ENCODE peak calls at places on chromosomes 5 and 9, in ten cellular contexts. One of them, this sample, is unnamed.
A peak's percentile ranks its signal among the peaks of the same experiment; 100 is the strongest.

GRCh38 chr5:133552925-133553525 is 59.3 kb downstream of the FSTL4 start:
- DNase-seq in NCI-H1417: peak; percentile 11
- DNase-seq in activated CD4-positive, alpha-beta T cell treated with anti-CD3 and anti-CD28 coated beads, Interleukin-2, amount 50 U/mL, for 1 hour: peak; percentile 41
- DNase-seq in dorsolateral prefrontal cortex: peak; percentile 50
- DNase-seq in left ventricle myocardium inferior: no peak
- DNase-seq in mesendoderm: peak; percentile 80
- DNase-seq in D341Med: peak; percentile 76
- DNase-seq in HFF-Myc: no peak
- DNase-seq in ovary: no peak
- DNase-seq in AG04450: no peak
- DNase-seq in this sample: peak; percentile 70

GRCh38 chr9:91037511-91038482 is 236.2 kb downstream of the SYK start:
- DNase-seq in ovary: peak; percentile 59
- DNase-seq in HFF-Myc: peak; percentile 65
- DNase-seq in activated CD4-positive, alpha-beta T cell treated with anti-CD3 and anti-CD28 coated beads, Interleukin-2, amount 50 U/mL, for 1 hour: no peak
- DNase-seq in dorsolateral prefrontal cortex: no peak
- DNase-seq in D341Med: no peak
- DNase-seq in NCI-H1417: no peak
- DNase-seq in left ventricle myocardium inferior: no peak
- DNase-seq in mesendoderm: peak; percentile 41
- DNase-seq in AG04450: peak; percentile 80
- DNase-seq in this sample: peak; percentile 65

GRCh38 chr5:146344155-146345118 is 5.8 kb downstream of the POU4F3 start:
- DNase-seq in left ventricle myocardium inferior: no peak
- DNase-seq in D341Med: peak; percentile 57
- DNase-seq in dorsolateral prefrontal cortex: no peak
- DNase-seq in HFF-Myc: no peak
- DNase-seq in activated CD4-positive, alpha-beta T cell treated with anti-CD3 and anti-CD28 coated beads, Interleukin-2, amount 50 U/mL, for 1 hour: no peak
- DNase-seq in ovary: no peak
- DNase-seq in mesendoderm: peak; percentile 88
- DNase-seq in NCI-H1417: no peak
- DNase-seq in AG04450: no peak
- DNase-seq in this sample: no peak

GRCh38 chr5:76602094-76602726 is 21.0 kb downstream of the F2RL2 start:
- DNase-seq in dorsolateral prefrontal cortex: no peak
- DNase-seq in activated CD4-positive, alpha-beta T cell treated with anti-CD3 and anti-CD28 coated beads, Interleukin-2, amount 50 U/mL, for 1 hour: no peak
- DNase-seq in left ventricle myocardium inferior: no peak
- DNase-seq in ovary: no peak
- DNase-seq in mesendoderm: no peak
- DNase-seq in D341Med: no peak
- DNase-seq in NCI-H1417: no peak
- DNase-seq in HFF-Myc: no peak
- DNase-seq in AG04450: no peak
- DNase-seq in this sample: no peak

GRCh38 chr5:77639624-77640023 is 1.1 kb upstream of the OTP start:
- DNase-seq in ovary: no peak
- DNase-seq in NCI-H1417: no peak
- DNase-seq in AG04450: no peak
- DNase-seq in left ventricle myocardium inferior: no peak
- DNase-seq in D341Med: no peak
- DNase-seq in HFF-Myc: no peak
- DNase-seq in mesendoderm: no peak
- DNase-seq in activated CD4-positive, alpha-beta T cell treated with anti-CD3 and anti-CD28 coated beads, Interleukin-2, amount 50 U/mL, for 1 hour: no peak
- DNase-seq in dorsolateral prefrontal cortex: no peak
- DNase-seq in this sample: no peak

GRCh38 chr9:74236857-74237256 is 260.3 kb upstream of the RORB start:
- DNase-seq in HFF-Myc: no peak
- DNase-seq in AG04450: no peak
- DNase-seq in dorsolateral prefrontal cortex: no peak
- DNase-seq in D341Med: no peak
- DNase-seq in activated CD4-positive, alpha-beta T cell treated with anti-CD3 and anti-CD28 coated beads, Interleukin-2, amount 50 U/mL, for 1 hour: no peak
- DNase-seq in NCI-H1417: no peak
- DNase-seq in mesendoderm: no peak
- DNase-seq in left ventricle myocardium inferior: no peak
- DNase-seq in ovary: no peak
- DNase-seq in this sample: no peak

GRCh38 chr5:87231037-87231808 is 36.5 kb upstream of the RASA1 start:
- DNase-seq in mesendoderm: no peak
- DNase-seq in activated CD4-positive, alpha-beta T cell treated with anti-CD3 and anti-CD28 coated beads, Interleukin-2, amount 50 U/mL, for 1 hour: no peak
- DNase-seq in D341Med: no peak
- DNase-seq in NCI-H1417: no peak
- DNase-seq in HFF-Myc: no peak
- DNase-seq in dorsolateral prefrontal cortex: no peak
- DNase-seq in left ventricle myocardium inferior: no peak
- DNase-seq in AG04450: no peak
- DNase-seq in ovary: no peak
- DNase-seq in this sample: peak; percentile 17

GRCh38 chr9:80285325-80285724 is 713.6 kb downstream of the TLE4 start:
- DNase-seq in D341Med: peak; percentile 44
- DNase-seq in dorsolateral prefrontal cortex: no peak
- DNase-seq in HFF-Myc: no peak
- DNase-seq in NCI-H1417: no peak
- DNase-seq in mesendoderm: peak; percentile 37
- DNase-seq in ovary: no peak
- DNase-seq in left ventricle myocardium inferior: no peak
- DNase-seq in AG04450: no peak
- DNase-seq in activated CD4-positive, alpha-beta T cell treated with anti-CD3 and anti-CD28 coated beads, Interleukin-2, amount 50 U/mL, for 1 hour: no peak
- DNase-seq in this sample: peak; percentile 31

This sample was measured in testis.